ENCODE peak calls at places on chromosomes 13 and 19, in four cellular contexts. One of them, this sample, is unnamed.

GRCh38 chr19:6737873-6738725 is 719 bp upstream of the GPR108 start:
- DNase-seq in heart left ventricle: peak
- DNase-seq in activated CD4-positive, alpha-beta T cell treated with anti-CD3 and anti-CD28 coated beads for 48 hours: peak
- DNase-seq in progenitor cell of endocrine pancreas: peak
- DNase-seq in this sample: peak

GRCh38 chr13:111844222-111844671 is 222.7 kb upstream of the SOX1 start:
- DNase-seq in heart left ventricle: no peak
- DNase-seq in activated CD4-positive, alpha-beta T cell treated with anti-CD3 and anti-CD28 coated beads for 48 hours: no peak
- DNase-seq in progenitor cell of endocrine pancreas: no peak
- DNase-seq in this sample: no peak

GRCh38 chr19:38691938-38692457 is 44.5 kb downstream of the ACTN4 start:
- DNase-seq in heart left ventricle: peak
- DNase-seq in activated CD4-positive, alpha-beta T cell treated with anti-CD3 and anti-CD28 coated beads for 48 hours: no peak
- DNase-seq in progenitor cell of endocrine pancreas: no peak
- DNase-seq in this sample: peak

GRCh38 chr19:8515317-8515716 is 1.4 kb upstream of the ZNF414 start:
- DNase-seq in heart left ventricle: peak
- DNase-seq in activated CD4-positive, alpha-beta T cell treated with anti-CD3 and anti-CD28 coated beads for 48 hours: peak
- DNase-seq in progenitor cell of endocrine pancreas: no peak
- DNase-seq in this sample: no peak

GRCh38 chr19:35017507-35017906 is 12.8 kb upstream of the SCN1B start:
- DNase-seq in heart left ventricle: no peak
- DNase-seq in activated CD4-positive, alpha-beta T cell treated with anti-CD3 and anti-CD28 coated beads for 48 hours: no peak
- DNase-seq in progenitor cell of endocrine pancreas: no peak
- DNase-seq in this sample: no peak

GRCh38 chr13:93289047-93289446 is 62.4 kb downstream of the GPC6 start:
- DNase-seq in heart left ventricle: no peak
- DNase-seq in activated CD4-positive, alpha-beta T cell treated with anti-CD3 and anti-CD28 coated beads for 48 hours: no peak
- DNase-seq in progenitor cell of endocrine pancreas: no peak
- DNase-seq in this sample: no peak

GRCh38 chr13:45781553-45782326 is 69.8 kb downstream of the SIAH3 start:
- DNase-seq in heart left ventricle: peak
- DNase-seq in activated CD4-positive, alpha-beta T cell treated with anti-CD3 and anti-CD28 coated beads for 48 hours: no peak
- DNase-seq in progenitor cell of endocrine pancreas: no peak
- DNase-seq in this sample: peak

GRCh38 chr13:113220877-113221276 is 11.5 kb downstream of the CUL4A start:
- DNase-seq in heart left ventricle: peak
- DNase-seq in activated CD4-positive, alpha-beta T cell treated with anti-CD3 and anti-CD28 coated beads for 48 hours: peak
- DNase-seq in progenitor cell of endocrine pancreas: no peak
- DNase-seq in this sample: peak

GRCh38 chr13:111051041-111051440 is 64.1 kb upstream of the ARHGEF7 start:
- DNase-seq in heart left ventricle: no peak
- DNase-seq in activated CD4-positive, alpha-beta T cell treated with anti-CD3 and anti-CD28 coated beads for 48 hours: no peak
- DNase-seq in progenitor cell of endocrine pancreas: no peak
- DNase-seq in this sample: no peak

GRCh38 chr13:73018336-73018735 is 40.5 kb upstream of the KLF5 start:
- DNase-seq in heart left ventricle: no peak
- DNase-seq in activated CD4-positive, alpha-beta T cell treated with anti-CD3 and anti-CD28 coated beads for 48 hours: no peak
- DNase-seq in progenitor cell of endocrine pancreas: no peak
- DNase-seq in this sample: no peak

GRCh38 chr13:42891591-42891990 is 100.5 kb downstream of the EPSTI1 start:
- DNase-seq in heart left ventricle: no peak
- DNase-seq in activated CD4-positive, alpha-beta T cell treated with anti-CD3 and anti-CD28 coated beads for 48 hours: no peak
- DNase-seq in progenitor cell of endocrine pancreas: no peak
- DNase-seq in this sample: no peak

GRCh38 chr19:50465986-50466771 is 10.1 kb upstream of the EMC10 start:
- DNase-seq in heart left ventricle: no peak
- DNase-seq in activated CD4-positive, alpha-beta T cell treated with anti-CD3 and anti-CD28 coated beads for 48 hours: no peak
- DNase-seq in progenitor cell of endocrine pancreas: peak
- DNase-seq in this sample: peak

GRCh38 chr19:33302974-33303790 is 848 bp upstream of the CEBPA start:
- DNase-seq in heart left ventricle: peak
- DNase-seq in activated CD4-positive, alpha-beta T cell treated with anti-CD3 and anti-CD28 coated beads for 48 hours: peak
- DNase-seq in progenitor cell of endocrine pancreas: peak
- DNase-seq in this sample: peak

GRCh38 chr19:55519461-55520311 is 17.2 kb downstream of the SBK2 start:
- DNase-seq in heart left ventricle: no peak
- DNase-seq in activated CD4-positive, alpha-beta T cell treated with anti-CD3 and anti-CD28 coated beads for 48 hours: no peak
- DNase-seq in progenitor cell of endocrine pancreas: no peak
- DNase-seq in this sample: no peak

GRCh38 chr19:23991170-23991569 is 76.5 kb downstream of the ZNF726 start:
- DNase-seq in heart left ventricle: no peak
- DNase-seq in activated CD4-positive, alpha-beta T cell treated with anti-CD3 and anti-CD28 coated beads for 48 hours: no peak
- DNase-seq in progenitor cell of endocrine pancreas: no peak
- DNase-seq in this sample: no peak

GRCh38 chr13:74550039-74550438 is 415.8 kb upstream of the KLF12 start:
- DNase-seq in heart left ventricle: no peak
- DNase-seq in activated CD4-positive, alpha-beta T cell treated with anti-CD3 and anti-CD28 coated beads for 48 hours: no peak
- DNase-seq in progenitor cell of endocrine pancreas: no peak
- DNase-seq in this sample: no peak

GRCh38 chr13:80572308-80572676 is 231.4 kb upstream of the SPRY2 start:
- DNase-seq in heart left ventricle: no peak
- DNase-seq in activated CD4-positive, alpha-beta T cell treated with anti-CD3 and anti-CD28 coated beads for 48 hours: no peak
- DNase-seq in progenitor cell of endocrine pancreas: no peak
- DNase-seq in this sample: no peak

GRCh38 chr13:40613192-40613818 is 53.1 kb downstream of the FOXO1 start:
- DNase-seq in heart left ventricle: peak
- DNase-seq in activated CD4-positive, alpha-beta T cell treated with anti-CD3 and anti-CD28 coated beads for 48 hours: peak
- DNase-seq in progenitor cell of endocrine pancreas: no peak
- DNase-seq in this sample: peak

GRCh38 chr19:19552811-19553210 is 14.7 kb downstream of the CILP2 start:
- DNase-seq in heart left ventricle: no peak
- DNase-seq in activated CD4-positive, alpha-beta T cell treated with anti-CD3 and anti-CD28 coated beads for 48 hours: peak
- DNase-seq in progenitor cell of endocrine pancreas: no peak
- DNase-seq in this sample: no peak

GRCh38 chr13:24670927-24671326 is 9.3 kb upstream of the ATP12A start:
- DNase-seq in heart left ventricle: no peak
- DNase-seq in activated CD4-positive, alpha-beta T cell treated with anti-CD3 and anti-CD28 coated beads for 48 hours: peak
- DNase-seq in progenitor cell of endocrine pancreas: no peak
- DNase-seq in this sample: no peak

GRCh38 chr13:98416408-98416807 is 160.5 kb downstream of the STK24 start:
- DNase-seq in heart left ventricle: no peak
- DNase-seq in activated CD4-positive, alpha-beta T cell treated with anti-CD3 and anti-CD28 coated beads for 48 hours: no peak
- DNase-seq in progenitor cell of endocrine pancreas: peak
- DNase-seq in this sample: no peak

GRCh38 chr19:48881741-48882657 is 9.8 kb downstream of the PPP1R15A start:
- DNase-seq in heart left ventricle: no peak
- DNase-seq in activated CD4-positive, alpha-beta T cell treated with anti-CD3 and anti-CD28 coated beads for 48 hours: no peak
- DNase-seq in progenitor cell of endocrine pancreas: no peak
- DNase-seq in this sample: peak

GRCh38 chr19:10230155-10230903 is 802 bp downstream of the S1PR2 start:
- DNase-seq in heart left ventricle: peak
- DNase-seq in activated CD4-positive, alpha-beta T cell treated with anti-CD3 and anti-CD28 coated beads for 48 hours: peak
- DNase-seq in progenitor cell of endocrine pancreas: peak
- DNase-seq in this sample: peak

GRCh38 chr19:35042954-35043604 is 1.6 kb downstream of the HPN start:
- DNase-seq in heart left ventricle: no peak
- DNase-seq in activated CD4-positive, alpha-beta T cell treated with anti-CD3 and anti-CD28 coated beads for 48 hours: no peak
- DNase-seq in progenitor cell of endocrine pancreas: no peak
- DNase-seq in this sample: peak

GRCh38 chr19:3270908-3271307 is 46.4 kb downstream of the CELF5 start:
- DNase-seq in heart left ventricle: no peak
- DNase-seq in activated CD4-positive, alpha-beta T cell treated with anti-CD3 and anti-CD28 coated beads for 48 hours: peak
- DNase-seq in progenitor cell of endocrine pancreas: no peak
- DNase-seq in this sample: no peak

GRCh38 chr13:73481265-73481664 is 422.5 kb downstream of the KLF5 start:
- DNase-seq in heart left ventricle: no peak
- DNase-seq in activated CD4-positive, alpha-beta T cell treated with anti-CD3 and anti-CD28 coated beads for 48 hours: no peak
- DNase-seq in progenitor cell of endocrine pancreas: no peak
- DNase-seq in this sample: no peak

GRCh38 chr19:511101-511841 is 4.0 kb downstream of the TPGS1 start:
- DNase-seq in heart left ventricle: peak
- DNase-seq in activated CD4-positive, alpha-beta T cell treated with anti-CD3 and anti-CD28 coated beads for 48 hours: peak
- DNase-seq in progenitor cell of endocrine pancreas: no peak
- DNase-seq in this sample: peak

GRCh38 chr19:1987197-1988187 is 28.0 kb downstream of the BTBD2 start:
- DNase-seq in heart left ventricle: no peak
- DNase-seq in activated CD4-positive, alpha-beta T cell treated with anti-CD3 and anti-CD28 coated beads for 48 hours: no peak
- DNase-seq in progenitor cell of endocrine pancreas: no peak
- DNase-seq in this sample: peak

GRCh38 chr13:98420560-98421175 is 156.2 kb downstream of the STK24 start:
- DNase-seq in heart left ventricle: no peak
- DNase-seq in activated CD4-positive, alpha-beta T cell treated with anti-CD3 and anti-CD28 coated beads for 48 hours: no peak
- DNase-seq in progenitor cell of endocrine pancreas: no peak
- DNase-seq in this sample: no peak

GRCh38 chr19:16398530-16399241 is 73.1 kb downstream of the EPS15L1 start:
- DNase-seq in heart left ventricle: no peak
- DNase-seq in activated CD4-positive, alpha-beta T cell treated with anti-CD3 and anti-CD28 coated beads for 48 hours: no peak
- DNase-seq in progenitor cell of endocrine pancreas: no peak
- DNase-seq in this sample: no peak

GRCh38 chr13:21511841-21512240 is 52.7 kb upstream of the ZDHHC20 start:
- DNase-seq in heart left ventricle: no peak
- DNase-seq in activated CD4-positive, alpha-beta T cell treated with anti-CD3 and anti-CD28 coated beads for 48 hours: no peak
- DNase-seq in progenitor cell of endocrine pancreas: no peak
- DNase-seq in this sample: no peak

GRCh38 chr13:78215458-78215857 is 296.8 kb upstream of the EDNRB start:
- DNase-seq in heart left ventricle: no peak
- DNase-seq in activated CD4-positive, alpha-beta T cell treated with anti-CD3 and anti-CD28 coated beads for 48 hours: no peak
- DNase-seq in progenitor cell of endocrine pancreas: no peak
- DNase-seq in this sample: no peak

GRCh38 chr19:51122112-51122981 is 2.4 kb upstream of the SIGLEC9 start:
- DNase-seq in heart left ventricle: peak
- DNase-seq in activated CD4-positive, alpha-beta T cell treated with anti-CD3 and anti-CD28 coated beads for 48 hours: no peak
- DNase-seq in progenitor cell of endocrine pancreas: no peak
- DNase-seq in this sample: no peak

GRCh38 chr19:43784981-43785808 is 4.4 kb upstream of the KCNN4 start:
- DNase-seq in heart left ventricle: peak
- DNase-seq in activated CD4-positive, alpha-beta T cell treated with anti-CD3 and anti-CD28 coated beads for 48 hours: peak
- DNase-seq in progenitor cell of endocrine pancreas: peak
- DNase-seq in this sample: peak